ENCODE peak calls at places on chromosomes 5 and 9, in six cellular contexts. One of them, this sample, is unnamed.
A peak's percentile ranks its signal among the peaks of the same experiment; 100 is the strongest.

GRCh38 chr5:60586307-60586901 is 113.6 kb downstream of the DEPDC1B start:
- DNase-seq in AG08396: no peak
- DNase-seq in HEK293T: no peak
- DNase-seq in kidney tubule cell: peak; percentile 18
- DNase-seq in fibroblast of pulmonary artery: peak; percentile 62
- DNase-seq in MCF 10A: peak; percentile 8
- DNase-seq in this sample: peak; percentile 44

GRCh38 chr9:38107811-38108304 is 38.8 kb upstream of the SHB start:
- DNase-seq in kidney tubule cell: peak; percentile 65
- DNase-seq in MCF 10A: no peak
- DNase-seq in AG08396: no peak
- DNase-seq in HEK293T: no peak
- DNase-seq in fibroblast of pulmonary artery: no peak
- DNase-seq in this sample: no peak

GRCh38 chr9:38075272-38075671 is 6.2 kb upstream of the SHB start:
- DNase-seq in kidney tubule cell: no peak
- DNase-seq in HEK293T: no peak
- DNase-seq in AG08396: no peak
- DNase-seq in fibroblast of pulmonary artery: no peak
- DNase-seq in MCF 10A: no peak
- DNase-seq in this sample: no peak

GRCh38 chr5:92800360-92800759 is 780.7 kb downstream of the NR2F1-AS1 start:
- DNase-seq in AG08396: peak; percentile 18
- DNase-seq in fibroblast of pulmonary artery: peak; percentile 23
- DNase-seq in MCF 10A: peak; percentile 60
- DNase-seq in kidney tubule cell: no peak
- DNase-seq in HEK293T: no peak
- DNase-seq in this sample: no peak

GRCh38 chr9:129109504-129109903 is 1.1 kb downstream of the CRAT start:
- DNase-seq in HEK293T: peak; percentile 51
- DNase-seq in AG08396: no peak
- DNase-seq in kidney tubule cell: peak; percentile 30
- DNase-seq in MCF 10A: peak; percentile 61
- DNase-seq in fibroblast of pulmonary artery: no peak
- DNase-seq in this sample: peak; percentile 47

GRCh38 chr5:54889826-54890225 is 95.6 kb downstream of the ESM1 start:
- DNase-seq in HEK293T: no peak
- DNase-seq in fibroblast of pulmonary artery: peak; percentile 87
- DNase-seq in MCF 10A: peak; percentile 74
- DNase-seq in AG08396: peak; percentile 83
- DNase-seq in kidney tubule cell: peak; percentile 96
- DNase-seq in this sample: peak; percentile 85

GRCh38 chr9:129584136-129584535 is 36.8 kb downstream of the C9orf50 start:
- DNase-seq in fibroblast of pulmonary artery: peak; percentile 92
- DNase-seq in kidney tubule cell: peak; percentile 70
- DNase-seq in MCF 10A: peak; percentile 87
- DNase-seq in HEK293T: peak; percentile 82
- DNase-seq in AG08396: peak; percentile 87
- DNase-seq in this sample: peak; percentile 81

GRCh38 chr5:179872356-179873160 is 13.9 kb upstream of the MRNIP start:
- DNase-seq in HEK293T: no peak
- DNase-seq in AG08396: no peak
- DNase-seq in kidney tubule cell: no peak
- DNase-seq in fibroblast of pulmonary artery: no peak
- DNase-seq in MCF 10A: no peak
- DNase-seq in this sample: no peak

GRCh38 chr9:125747053-125747764 is at the start of gene PBX3:
- DNase-seq in AG08396: peak; percentile 68
- DNase-seq in kidney tubule cell: peak; percentile 62
- DNase-seq in MCF 10A: peak; percentile 55
- DNase-seq in HEK293T: peak; percentile 53
- DNase-seq in fibroblast of pulmonary artery: no peak
- DNase-seq in this sample: peak; percentile 51

GRCh38 chr9:120941046-120941770 is 14.6 kb upstream of the TRAF1 start:
- DNase-seq in MCF 10A: peak; percentile 70
- DNase-seq in kidney tubule cell: peak; percentile 30
- DNase-seq in fibroblast of pulmonary artery: peak; percentile 63
- DNase-seq in HEK293T: no peak
- DNase-seq in AG08396: no peak
- DNase-seq in this sample: peak; percentile 82